ENCODE peak calls at places on chromosome 16, in five cellular contexts. One of them, this sample, is unnamed.

GRCh38 chr16:19710191-19710908 is 7.7 kb downstream of the KNOP1 start:
- DNase-seq in left ventricle myocardium inferior: no peak
- DNase-seq in psoas muscle: no peak
- DNase-seq in dorsolateral prefrontal cortex: no peak
- DNase-seq in ovary: no peak
- DNase-seq in this sample: no peak

GRCh38 chr16:23504076-23504452 is 6.2 kb downstream of the GGA2 start:
- DNase-seq in left ventricle myocardium inferior: no peak
- DNase-seq in psoas muscle: peak; percentile 75
- DNase-seq in dorsolateral prefrontal cortex: no peak
- DNase-seq in ovary: no peak
- DNase-seq in this sample: no peak

GRCh38 chr16:5622234-5622884 is 524.8 kb upstream of the EEF2KMT start:
- DNase-seq in left ventricle myocardium inferior: no peak
- DNase-seq in psoas muscle: no peak
- DNase-seq in dorsolateral prefrontal cortex: no peak
- DNase-seq in ovary: no peak
- DNase-seq in this sample: no peak

GRCh38 chr16:2853531-2854073 is 4.4 kb downstream of the PRSS22 start:
- DNase-seq in left ventricle myocardium inferior: no peak
- DNase-seq in psoas muscle: no peak
- DNase-seq in dorsolateral prefrontal cortex: no peak
- DNase-seq in ovary: no peak
- DNase-seq in this sample: no peak

GRCh38 chr16:75580-76501 is 2.2 kb upstream of the MPG start:
- DNase-seq in left ventricle myocardium inferior: peak; percentile 88
- DNase-seq in psoas muscle: peak; percentile 92
- DNase-seq in dorsolateral prefrontal cortex: no peak
- DNase-seq in ovary: peak; percentile 94
- DNase-seq in this sample: no peak

GRCh38 chr16:17343028-17343427 is 127.7 kb downstream of the XYLT1 start:
- DNase-seq in left ventricle myocardium inferior: no peak
- DNase-seq in psoas muscle: no peak
- DNase-seq in dorsolateral prefrontal cortex: no peak
- DNase-seq in ovary: no peak
- DNase-seq in this sample: no peak

GRCh38 chr16:49524578-49525315 is 151.1 kb downstream of the C16orf78 start:
- DNase-seq in left ventricle myocardium inferior: no peak
- DNase-seq in psoas muscle: no peak
- DNase-seq in dorsolateral prefrontal cortex: no peak
- DNase-seq in ovary: no peak
- DNase-seq in this sample: no peak

GRCh38 chr16:66687906-66688625 is 8.5 kb downstream of the CMTM4 start:
- DNase-seq in left ventricle myocardium inferior: no peak
- DNase-seq in psoas muscle: no peak
- DNase-seq in dorsolateral prefrontal cortex: no peak
- DNase-seq in ovary: no peak
- DNase-seq in this sample: no peak

GRCh38 chr16:30660424-30661251 is 2.4 kb downstream of the FBRS start:
- DNase-seq in left ventricle myocardium inferior: no peak
- DNase-seq in psoas muscle: no peak
- DNase-seq in dorsolateral prefrontal cortex: no peak
- DNase-seq in ovary: no peak
- DNase-seq in this sample: no peak

GRCh38 chr16:11602321-11602720 is 15.6 kb upstream of the LITAF start:
- DNase-seq in left ventricle myocardium inferior: no peak
- DNase-seq in psoas muscle: no peak
- DNase-seq in dorsolateral prefrontal cortex: no peak
- DNase-seq in ovary: no peak
- DNase-seq in this sample: no peak

GRCh38 chr16:10921536-10922327 is 20.5 kb downstream of the DEXI start:
- DNase-seq in left ventricle myocardium inferior: peak; percentile 42
- DNase-seq in psoas muscle: no peak
- DNase-seq in dorsolateral prefrontal cortex: no peak
- DNase-seq in ovary: no peak
- DNase-seq in this sample: no peak

GRCh38 chr16:6977291-6977690 is 355.4 kb upstream of the RBFOX1 start:
- DNase-seq in left ventricle myocardium inferior: no peak
- DNase-seq in psoas muscle: no peak
- DNase-seq in dorsolateral prefrontal cortex: no peak
- DNase-seq in ovary: no peak
- DNase-seq in this sample: no peak

GRCh38 chr16:46928811-46929210 is 44.6 kb downstream of the GPT2 start:
- DNase-seq in left ventricle myocardium inferior: no peak
- DNase-seq in psoas muscle: no peak
- DNase-seq in dorsolateral prefrontal cortex: no peak
- DNase-seq in ovary: no peak
- DNase-seq in this sample: no peak

GRCh38 chr16:11107781-11108465 is 148.1 kb downstream of the SOCS1 start:
- DNase-seq in left ventricle myocardium inferior: no peak
- DNase-seq in psoas muscle: no peak
- DNase-seq in dorsolateral prefrontal cortex: no peak
- DNase-seq in ovary: no peak
- DNase-seq in this sample: no peak

GRCh38 chr16:30438835-30439234 is 6.8 kb downstream of the SEPHS2 start:
- DNase-seq in left ventricle myocardium inferior: no peak
- DNase-seq in psoas muscle: no peak
- DNase-seq in dorsolateral prefrontal cortex: no peak
- DNase-seq in ovary: no peak
- DNase-seq in this sample: no peak

GRCh38 chr16:69892378-69892777 is 58.8 kb upstream of the CLEC18A start:
- DNase-seq in left ventricle myocardium inferior: no peak
- DNase-seq in psoas muscle: no peak
- DNase-seq in dorsolateral prefrontal cortex: no peak
- DNase-seq in ovary: no peak
- DNase-seq in this sample: no peak

GRCh38 chr16:50696575-50697420 is 3.4 kb downstream of the NOD2 start:
- DNase-seq in left ventricle myocardium inferior: peak; percentile 81
- DNase-seq in psoas muscle: peak; percentile 85
- DNase-seq in dorsolateral prefrontal cortex: no peak
- DNase-seq in ovary: peak; percentile 63
- DNase-seq in this sample: peak; percentile 95

GRCh38 chr16:81645303-81645702 is 133.8 kb upstream of the PLCG2 start:
- DNase-seq in left ventricle myocardium inferior: peak; percentile 63
- DNase-seq in psoas muscle: no peak
- DNase-seq in dorsolateral prefrontal cortex: peak; percentile 63
- DNase-seq in ovary: no peak
- DNase-seq in this sample: no peak

GRCh38 chr16:86219655-86220445 is 290.5 kb upstream of the FOXF1 start:
- DNase-seq in left ventricle myocardium inferior: no peak
- DNase-seq in psoas muscle: no peak
- DNase-seq in dorsolateral prefrontal cortex: no peak
- DNase-seq in ovary: peak; percentile 7
- DNase-seq in this sample: peak; percentile 43

GRCh38 chr16:76386784-76387183 is 109.6 kb downstream of the CNTNAP4 start:
- DNase-seq in left ventricle myocardium inferior: no peak
- DNase-seq in psoas muscle: no peak
- DNase-seq in dorsolateral prefrontal cortex: no peak
- DNase-seq in ovary: no peak
- DNase-seq in this sample: no peak

GRCh38 chr16:75225678-75226515 is 7.1 kb downstream of the CTRB1 start:
- DNase-seq in left ventricle myocardium inferior: no peak
- DNase-seq in psoas muscle: peak; percentile 51
- DNase-seq in dorsolateral prefrontal cortex: no peak
- DNase-seq in ovary: no peak
- DNase-seq in this sample: no peak

GRCh38 chr16:20741555-20742285 is at the start of gene THUMPD1:
- DNase-seq in left ventricle myocardium inferior: peak; percentile 97
- DNase-seq in psoas muscle: peak; percentile 98
- DNase-seq in dorsolateral prefrontal cortex: peak; percentile 98
- DNase-seq in ovary: peak; percentile 97
- DNase-seq in this sample: peak; percentile 98

GRCh38 chr16:48212033-48212432 is 32.1 kb upstream of the LONP2 start:
- DNase-seq in left ventricle myocardium inferior: no peak
- DNase-seq in psoas muscle: no peak
- DNase-seq in dorsolateral prefrontal cortex: no peak
- DNase-seq in ovary: no peak
- DNase-seq in this sample: no peak

GRCh38 chr16:70511833-70512232 is 11.5 kb downstream of the COG4 start:
- DNase-seq in left ventricle myocardium inferior: no peak
- DNase-seq in psoas muscle: no peak
- DNase-seq in dorsolateral prefrontal cortex: no peak
- DNase-seq in ovary: no peak
- DNase-seq in this sample: no peak

DNA sequence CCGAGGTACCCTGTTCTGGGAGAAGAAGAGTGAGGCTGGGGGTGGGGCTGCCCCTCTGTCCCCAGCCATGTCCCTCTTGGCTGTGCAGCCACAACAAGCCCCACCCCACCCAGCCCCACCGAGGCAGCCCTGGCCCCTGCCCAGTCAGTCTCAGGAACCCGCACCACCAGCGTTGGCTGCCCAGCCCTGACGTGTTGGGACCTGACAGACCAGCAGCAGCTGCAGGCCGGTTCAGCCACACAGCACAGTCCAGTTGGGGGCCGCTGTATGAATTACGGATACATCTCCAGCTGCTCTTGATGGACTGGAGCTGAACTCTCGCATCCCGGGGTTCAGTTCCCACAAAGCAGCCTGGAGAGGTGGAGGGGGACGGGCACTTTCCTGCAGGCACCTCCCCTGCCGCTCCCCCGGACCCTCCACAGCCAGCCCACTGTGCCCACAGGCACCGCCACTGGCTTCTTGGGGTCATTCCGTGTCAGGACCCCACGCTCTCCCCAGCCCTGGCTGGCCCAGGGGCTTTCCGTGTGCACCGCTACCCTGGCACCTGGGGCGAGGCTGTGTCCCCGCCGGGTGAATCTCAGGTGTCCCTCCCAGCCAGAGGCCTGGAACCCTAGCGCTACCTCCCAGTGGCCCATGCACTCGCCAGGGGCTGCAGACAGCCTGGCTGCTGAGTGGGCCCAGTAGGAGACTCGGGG is 7.1 kb downstream of the CDH15 start:
- DNase-seq in left ventricle myocardium inferior: no peak
- DNase-seq in psoas muscle: no peak
- DNase-seq in dorsolateral prefrontal cortex: no peak
- DNase-seq in ovary: no peak
- DNase-seq in this sample: no peak
- H3K27ac ChIP-seq in left ventricle myocardium inferior: no peak overlapping the region
- H3K27ac ChIP-seq in psoas muscle: no peak overlapping the region
- H3K27ac ChIP-seq in dorsolateral prefrontal cortex: no peak overlapping the region
- H3K27ac ChIP-seq in ovary: no peak overlapping the region
- H3K27ac ChIP-seq in this sample: no peak overlapping the region

DNA sequence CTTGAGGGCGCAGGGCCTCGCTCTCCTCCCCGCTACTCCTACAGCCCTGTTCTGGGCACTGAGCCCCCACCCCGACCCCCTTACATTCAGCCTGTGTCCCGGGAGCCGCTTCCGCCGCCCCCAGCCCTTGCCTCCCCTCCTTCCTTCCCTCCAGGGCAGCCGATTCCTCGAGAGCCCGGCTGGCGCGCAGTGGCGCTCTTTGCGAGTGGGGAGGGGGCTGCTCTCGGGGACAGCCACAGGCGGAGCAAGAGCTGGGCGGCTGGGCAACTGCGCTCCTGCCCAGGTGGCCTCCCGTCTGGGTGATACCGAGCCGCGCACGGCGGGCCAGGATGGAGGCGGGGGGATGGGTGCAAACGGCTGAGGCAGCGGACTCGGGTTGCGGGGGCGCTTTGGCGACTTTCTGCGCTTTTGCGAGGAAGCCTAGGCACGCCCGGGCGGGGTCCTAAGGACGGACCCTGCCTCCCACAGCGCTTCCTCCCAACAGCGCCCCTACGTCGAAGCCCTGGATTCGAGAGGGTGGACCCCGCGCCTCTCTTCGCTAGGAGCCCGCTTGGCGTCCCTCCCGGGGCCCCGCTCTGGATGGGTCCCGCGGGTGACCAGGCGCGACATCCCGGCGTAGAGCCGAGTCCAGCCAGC is 1.3 kb downstream of the MMP15 start:
- DNase-seq in left ventricle myocardium inferior: peak; percentile 27
- DNase-seq in psoas muscle: no peak
- DNase-seq in dorsolateral prefrontal cortex: no peak
- DNase-seq in ovary: no peak
- DNase-seq in this sample: peak; percentile 66
- H3K4me3 ChIP-seq in left ventricle myocardium inferior: peak overlapping the region; percentile 84
- H3K4me3 ChIP-seq in psoas muscle: peak overlapping the region; percentile 78
- H3K4me3 ChIP-seq in dorsolateral prefrontal cortex: peak overlapping the region; percentile 66
- H3K4me3 ChIP-seq in ovary: peak overlapping the region; percentile 56
- H3K4me3 ChIP-seq in this sample: peak overlapping the region; percentile 93

GRCh38 chr16:22220714-22221113 is 14.6 kb downstream of the EEF2K start:
- DNase-seq in left ventricle myocardium inferior: peak; percentile 47
- DNase-seq in psoas muscle: peak; percentile 96
- DNase-seq in dorsolateral prefrontal cortex: peak; percentile 53
- DNase-seq in ovary: no peak
- DNase-seq in this sample: peak; percentile 96
- TF ChIP-seq CTCF in left ventricle myocardium inferior: no peak
- TF ChIP-seq CTCF in psoas muscle: peak; percentile 8
- TF ChIP-seq CTCF in dorsolateral prefrontal cortex: no peak
- TF ChIP-seq CTCF in ovary: no peak
- TF ChIP-seq CTCF in this sample: no peak

DNA sequence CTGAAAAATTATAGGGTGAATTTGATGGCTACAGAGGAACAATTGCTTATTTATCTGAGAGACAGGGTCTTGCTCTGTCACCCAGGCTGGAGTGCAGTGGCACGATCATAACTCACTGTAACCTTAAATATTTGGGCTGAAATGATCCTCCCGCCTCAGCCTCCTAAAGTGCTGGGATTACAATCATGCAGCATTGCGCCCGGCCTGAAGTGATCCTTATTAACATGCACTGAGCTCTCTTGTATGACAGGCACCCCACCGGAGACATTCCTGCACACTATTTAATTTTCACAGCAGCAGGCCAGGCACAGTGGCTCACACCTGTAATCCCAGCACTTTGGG is 77.7 kb downstream of the CNGB1 start:
- DNase-seq in left ventricle myocardium inferior: no peak
- DNase-seq in psoas muscle: no peak
- DNase-seq in dorsolateral prefrontal cortex: no peak
- DNase-seq in ovary: no peak
- DNase-seq in this sample: no peak
- H3K27ac ChIP-seq in left ventricle myocardium inferior: peak overlapping the region; percentile 23
- H3K27ac ChIP-seq in psoas muscle: no peak overlapping the region
- H3K27ac ChIP-seq in dorsolateral prefrontal cortex: no peak overlapping the region
- H3K27ac ChIP-seq in ovary: no peak overlapping the region
- H3K27ac ChIP-seq in this sample: peak overlapping the region; percentile 96

DNA sequence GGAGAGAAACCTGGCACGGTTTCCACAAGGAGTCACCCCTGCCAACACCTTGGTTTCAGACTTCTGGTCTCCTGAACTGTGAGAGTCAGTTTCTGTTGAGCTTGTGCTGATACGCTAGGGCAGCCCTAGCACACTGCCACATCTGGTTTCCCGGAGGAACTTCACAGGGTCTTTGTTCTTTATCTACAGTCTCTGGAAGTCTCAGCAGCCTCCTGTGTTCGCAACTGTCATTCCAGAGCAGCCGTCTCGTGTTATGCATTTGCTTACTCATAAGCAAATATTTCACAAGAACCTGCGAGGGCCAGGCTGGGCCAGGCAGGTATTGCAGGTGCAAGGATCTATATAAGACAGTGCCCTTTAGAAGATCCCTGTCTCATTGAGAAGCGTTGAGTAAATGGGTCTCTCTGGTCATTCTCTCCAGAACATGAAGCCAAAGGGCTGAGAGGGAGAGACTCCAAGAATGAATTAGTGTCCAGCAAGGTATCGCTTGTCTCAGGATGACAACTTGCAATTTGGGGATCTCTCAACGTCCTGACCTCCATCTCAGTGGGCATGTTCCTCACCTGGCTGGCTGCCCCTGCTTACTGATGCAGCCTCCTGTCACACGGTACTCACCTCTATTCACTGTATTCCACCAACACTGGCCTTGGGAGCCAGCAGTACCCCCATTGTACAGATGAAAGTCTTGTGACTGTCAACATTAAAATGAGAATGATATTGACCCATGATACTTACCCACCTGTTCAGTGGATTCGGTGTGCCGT is 141.2 kb downstream of the WWOX start:
- DNase-seq in left ventricle myocardium inferior: no peak
- DNase-seq in psoas muscle: no peak
- DNase-seq in dorsolateral prefrontal cortex: no peak
- DNase-seq in ovary: no peak
- DNase-seq in this sample: peak; percentile 62
- H3K4me3 ChIP-seq in left ventricle myocardium inferior: no peak overlapping the region
- H3K4me3 ChIP-seq in psoas muscle: no peak overlapping the region
- H3K4me3 ChIP-seq in dorsolateral prefrontal cortex: no peak overlapping the region
- H3K4me3 ChIP-seq in ovary: no peak overlapping the region
- H3K4me3 ChIP-seq in this sample: no peak overlapping the region

This sample was measured in right lobe of liver.